ENCODE peak calls at places on chromosomes 16 and 17, in nine cellular contexts. L, D, C, K, M, J, F, E and T are unnamed samples.

GRCh38 chr16:67240506-67240905 is 6.8 kb downstream of the FHOD1 start:
- DNase-seq in E (peak; percentile 42), C (no peak), L (no peak), K (no peak), F (no peak), J (no peak), D (no peak), M (peak; percentile 48), T (peak; percentile 89)

GRCh38 chr17:50146230-50146926 is 4.1 kb downstream of the PPP1R9B start:
- DNase-seq in J (no peak), E (peak; percentile 52), K (no peak), F (peak; percentile 11), D (no peak), M (no peak), L (no peak), C (peak; percentile 49), T (no peak)

GRCh38 chr17:39928868-39929651 is 1.5 kb downstream of the LRRC3C start:
- DNase-seq in F (no peak), K (no peak), J (no peak), E (no peak), C (no peak), M (peak; percentile 96), L (no peak), D (no peak), T (no peak)

GRCh38 chr16:82011199-82011641 is at the start of gene SDR42E1:
- DNase-seq in L (no peak), K (peak; percentile 80), C (peak; percentile 85), M (no peak), D (peak; percentile 26), J (peak; percentile 85), E (peak; percentile 82), F (no peak), T (peak; percentile 77)

GRCh38 chr17:37386462-37386861 is 10.7 kb downstream of the C17orf78 start:
- DNase-seq in L (no peak), E (no peak), K (no peak), M (no peak), D (no peak), F (no peak), J (no peak), C (no peak), T (no peak)

GRCh38 chr17:30520436-30520835 is 43.2 kb downstream of the GOSR1 start:
- DNase-seq in J (no peak), F (no peak), K (no peak), L (no peak), D (no peak), M (peak; percentile 63), C (no peak), E (no peak), T (no peak)

GRCh38 chr17:2289878-2290478 is 13.6 kb downstream of the SMG6 start:
- DNase-seq in M (peak; percentile 40), E (no peak), J (no peak), F (no peak), K (no peak), C (no peak), D (no peak), L (no peak), T (no peak)

GRCh38 chr16:80628254-80628653 is 87.5 kb downstream of the DYNLRB2 start:
- DNase-seq in D (no peak), K (no peak), C (no peak), J (no peak), L (no peak), M (no peak), E (no peak), F (no peak), T (no peak)

GRCh38 chr17:82940226-82941020 is 100.6 kb upstream of the ZNF750 start:
- DNase-seq in K (no peak), D (peak; percentile 6), L (no peak), F (no peak), C (peak; percentile 3), E (peak; percentile 34), J (no peak), M (no peak), T (no peak)

GRCh38 chr17:5561736-5562135 is 22.6 kb downstream of the NLRP1 start:
- DNase-seq in D (no peak), M (no peak), L (no peak), C (no peak), F (no peak), J (no peak), E (no peak), K (no peak), T (no peak)

GRCh38 chr16:76338472-76338871 is 61.3 kb downstream of the CNTNAP4 start:
- DNase-seq in D (no peak), K (no peak), L (no peak), M (no peak), F (no peak), E (no peak), J (no peak), C (no peak), T (no peak)

GRCh38 chr16:87119748-87120147 is 197.4 kb downstream of the C16orf95 start:
- DNase-seq in L (no peak), K (no peak), J (no peak), M (no peak), F (no peak), E (no peak), D (no peak), C (no peak), T (no peak)

GRCh38 chr17:45003877-45004276 is 35.8 kb upstream of the C1QL1 start:
- DNase-seq in C (no peak), M (no peak), F (no peak), L (no peak), E (no peak), D (no peak), J (no peak), K (no peak), T (no peak)

GRCh38 chr17:41101586-41102259 is at the start of gene KRTAP4-16:
- DNase-seq in F (no peak), K (no peak), E (no peak), D (no peak), C (no peak), J (no peak), L (no peak), M (no peak), T (no peak)

GRCh38 chr17:76447931-76448652 is 4.9 kb downstream of the UBE2O start:
- DNase-seq in E (no peak), C (no peak), J (no peak), F (peak; percentile 63), D (no peak), M (peak; percentile 41), L (no peak), K (no peak), T (no peak)

GRCh38 chr16:49441366-49441780 is 67.8 kb downstream of the C16orf78 start:
- DNase-seq in K (peak; percentile 47), D (no peak), L (no peak), J (peak; percentile 76), E (no peak), M (no peak), F (peak; percentile 51), C (peak; percentile 34), T (peak; percentile 36)

GRCh38 chr17:57555636-57556175 is 189.4 kb downstream of the CCDC182 start:
- DNase-seq in L (no peak), E (no peak), J (no peak), F (no peak), M (no peak), C (no peak), D (no peak), K (no peak), T (no peak)

GRCh38 chr17:57553991-57554825 is 190.9 kb downstream of the CCDC182 start:
- DNase-seq in K (no peak), C (no peak), D (no peak), F (no peak), M (peak; percentile 43), J (peak; percentile 20), E (no peak), L (no peak), T (peak; percentile 87)

GRCh38 chr17:57557363-57557762 is 187.7 kb downstream of the CCDC182 start:
- DNase-seq in E (no peak), D (no peak), C (no peak), L (no peak), K (no peak), F (no peak), M (no peak), J (no peak), T (peak; percentile 52)

GRCh38 chr17:57553525-57553924 is 191.6 kb downstream of the CCDC182 start:
- DNase-seq in C (no peak), J (no peak), D (no peak), F (no peak), K (no peak), E (no peak), M (peak; percentile 80), L (no peak), T (no peak)

GRCh38 chr17:57554826-57555635 is 190.1 kb downstream of the CCDC182 start:
- DNase-seq in F (no peak), M (no peak), C (no peak), E (no peak), K (no peak), L (no peak), J (no peak), D (no peak), T (peak; percentile 12)
- TF ChIP-seq POLR2A in F (no peak), M (no peak), C (no peak), E (no peak), K (no peak), L (no peak), J (no peak), D (no peak), T (no peak)

GRCh38 chr16:57994778-57995177 is 5.7 kb downstream of the ZNF319 start:
- DNase-seq in J (peak; percentile 51), C (no peak), D (no peak), M (peak; percentile 25), E (no peak), L (peak; percentile 47), K (peak; percentile 59), F (peak; percentile 76), T (peak; percentile 58)
- TF ChIP-seq CTCF in J (peak; percentile 24), C (peak; percentile 37), D (no peak), M (peak; percentile 45), E (no peak), L (no peak), K (no peak), F (no peak), T (no peak)

DNA sequence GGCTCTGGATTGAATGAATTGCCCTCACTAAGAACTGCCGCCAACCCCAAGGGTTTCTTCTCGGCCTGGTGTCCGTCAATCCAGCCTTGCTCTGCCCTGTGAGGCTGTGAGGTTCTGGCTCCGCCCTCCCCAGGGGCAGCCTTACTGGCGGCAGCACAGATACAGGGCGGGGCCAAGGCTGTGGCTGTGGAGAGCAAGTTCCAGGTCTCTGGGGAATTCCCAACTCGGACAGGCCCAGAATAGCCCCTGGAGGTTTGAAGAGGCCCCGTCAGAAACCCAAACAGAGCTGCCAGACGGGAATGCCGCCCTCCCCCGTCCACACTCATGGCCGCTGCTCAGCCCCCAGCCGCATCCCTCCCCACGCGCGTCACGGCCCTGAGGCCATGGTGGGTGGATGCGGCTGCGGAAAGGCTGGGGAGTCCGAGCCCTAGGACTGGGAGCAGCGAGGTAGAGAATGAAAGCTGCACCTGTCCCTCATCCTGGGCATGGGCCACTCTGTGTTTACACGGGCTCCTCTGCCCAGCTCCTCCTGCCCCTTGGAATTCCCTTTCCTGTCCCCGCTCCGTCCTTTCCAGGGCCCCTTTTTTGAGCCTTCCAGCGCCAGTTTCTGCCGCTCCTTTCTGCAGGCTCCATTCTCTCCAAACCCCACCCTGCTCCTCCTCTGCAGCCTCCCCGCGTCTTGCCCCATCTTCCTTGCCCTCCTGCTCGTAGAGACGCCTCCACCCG is 660 bp upstream of the PRRT2 start:
- DNase-seq in C (peak; percentile 98), L (peak; percentile 94), E (peak; percentile 95), K (peak; percentile 97), J (peak; percentile 96), M (peak; percentile 98), F (peak; percentile 99), D (peak; percentile 96), T (peak; percentile 99)
- TF ChIP-seq POLR2A in C (peak; percentile 63), L (no peak), E (no peak), K (no peak), J (peak; percentile 63), M (no peak), F (no peak), D (peak; percentile 34), T (no peak)

GRCh38 chr17:17978481-17979424 is 6.1 kb downstream of the DRC3 start:
- DNase-seq in F (no peak), L (no peak), M (no peak), J (no peak), D (no peak), K (no peak), C (no peak), E (no peak), T (no peak)
- TF ChIP-seq CTCF in F (no peak), L (no peak), M (no peak), J (no peak), D (no peak), K (no peak), C (no peak), E (no peak), T (no peak)